ENCODE peak calls at places on chromosomes 5 and 9, in eight cellular contexts. C is transverse colon, G is neural progenitor cell, W is heart left ventricle, E is left lung, I is GM06990, U is astrocyte of the spinal cord, N is fibroblast of the aortic adventitia. T is an unnamed sample.

GRCh38 chr9:119322137-119322695 is 47.0 kb downstream of the BRINP1 start:
- DNase-seq in C (no peak), G (no peak), W (peak), E (peak), I (no peak), U (no peak), N (no peak), T (no peak)

GRCh38 chr9:84670801-84671153 is 1.2 kb downstream of the NTRK2 start:
- DNase-seq in C (no peak), G (no peak), W (no peak), E (no peak), I (no peak), U (no peak), N (no peak), T (no peak)

GRCh38 chr5:34043099-34043876 is at the start of gene C1QTNF3:
- DNase-seq in C (no peak), G (no peak), W (no peak), E (no peak), I (no peak), U (peak), N (peak), T (peak)

GRCh38 chr9:15722888-15723287 is 170.0 kb downstream of the CCDC171 start:
- DNase-seq in C (no peak), G (peak), W (no peak), E (no peak), I (no peak), U (peak), N (peak), T (no peak)

GRCh38 chr5:181167814-181168488 is 20.6 kb downstream of the OR2V2 start:
- DNase-seq in C (no peak), G (peak), W (no peak), E (no peak), I (peak), U (no peak), N (no peak), T (no peak)

GRCh38 chr9:19223724-19224123 is 6.8 kb upstream of the DENND4C start:
- DNase-seq in C (no peak), G (no peak), W (no peak), E (no peak), I (no peak), U (no peak), N (no peak), T (no peak)

GRCh38 chr5:157518963-157519362 is 56.6 kb downstream of the ADAM19 start:
- DNase-seq in C (no peak), G (no peak), W (no peak), E (no peak), I (no peak), U (no peak), N (no peak), T (no peak)

GRCh38 chr9:94865599-94866456 is 139.3 kb downstream of the AOPEP start:
- DNase-seq in C (no peak), G (peak), W (peak), E (no peak), I (no peak), U (peak), N (peak), T (peak)

GRCh38 chr9:72349911-72350310 is 15.1 kb downstream of the ZFAND5 start:
- DNase-seq in C (no peak), G (no peak), W (no peak), E (no peak), I (no peak), U (no peak), N (no peak), T (no peak)

GRCh38 chr9:5866276-5866675 is 24.4 kb upstream of the MLANA start:
- DNase-seq in C (no peak), G (no peak), W (no peak), E (no peak), I (no peak), U (no peak), N (no peak), T (no peak)
- TF ChIP-seq CTCF in C (no peak), G (no peak), W (no peak), E (no peak), I (no peak), U (no peak), N (no peak), T (no peak)

GRCh38 chr5:176809544-176810083 is 745 bp upstream of the UNC5A start:
- DNase-seq in C (no peak), G (peak), W (no peak), E (no peak), I (no peak), U (no peak), N (no peak), T (no peak)
- H3K4me3 ChIP-seq in C (peak), G (peak), W (peak), E (no peak), I (no peak), U (no peak), N (no peak), T (no peak)

DNA sequence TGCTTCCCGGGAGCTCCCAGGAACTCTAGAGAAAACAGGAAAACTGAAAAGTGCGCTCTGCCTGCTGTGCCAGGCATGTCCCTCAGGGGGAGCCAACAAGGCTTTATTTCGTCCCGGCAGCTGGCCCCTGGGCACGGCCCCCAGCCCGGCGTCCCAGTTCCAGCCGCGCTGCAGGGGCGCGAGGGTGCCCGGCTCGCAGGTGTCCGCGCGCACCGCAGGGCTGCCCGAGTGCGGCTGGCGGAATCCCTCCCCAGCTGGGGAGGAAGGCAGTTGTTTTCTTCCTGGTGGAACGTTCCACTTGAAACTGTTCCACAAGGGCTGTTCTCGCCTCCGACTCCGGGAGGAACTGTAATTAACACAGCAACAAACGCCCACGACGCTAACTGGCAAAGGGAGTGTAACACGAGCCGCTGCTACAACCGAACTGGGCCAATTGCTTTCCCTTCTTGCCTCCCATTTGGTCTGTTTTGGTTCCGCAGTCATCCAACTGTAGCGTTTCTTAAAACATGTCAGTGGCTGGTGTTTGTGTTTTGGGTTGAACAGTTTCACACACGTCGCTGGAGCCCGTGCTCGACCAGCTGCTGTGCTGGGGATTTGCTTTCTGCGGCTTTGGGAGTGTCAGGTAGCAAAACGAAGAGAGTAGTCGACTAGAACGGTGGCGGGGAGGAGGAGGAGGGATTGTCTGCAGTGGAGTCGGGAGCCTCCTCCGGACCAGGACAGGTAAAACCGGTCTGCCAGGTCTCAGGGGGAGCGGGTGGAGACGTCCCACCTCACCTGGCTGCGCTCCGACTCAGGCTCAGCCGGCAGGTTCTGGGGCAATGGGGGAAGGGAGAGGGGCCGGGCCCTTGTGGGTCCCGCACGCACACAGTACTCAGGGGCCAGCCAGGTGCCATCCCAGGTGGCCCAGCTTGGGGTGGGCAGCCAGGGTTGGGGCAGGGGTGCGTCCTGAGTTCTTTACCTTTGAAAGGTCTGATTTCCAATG is 131.6 kb upstream of the NIPBL start:
- DNase-seq in C (peak), G (peak), W (peak), E (peak), I (peak), U (peak), N (peak), T (peak)
- TF ChIP-seq CTCF in C (peak), G (peak), W (peak), E (peak), I (peak), U (peak), N (peak), T (peak)

GRCh38 chr9:97854696-97855485 is 1.9 kb downstream of the FOXE1 start:
- DNase-seq in C (no peak), G (no peak), W (no peak), E (no peak), I (no peak), U (no peak), N (no peak), T (no peak)
- H3K4me3 ChIP-seq in C (no peak), G (no peak), W (no peak), E (no peak), I (no peak), U (no peak), N (no peak), T (no peak)

DNA sequence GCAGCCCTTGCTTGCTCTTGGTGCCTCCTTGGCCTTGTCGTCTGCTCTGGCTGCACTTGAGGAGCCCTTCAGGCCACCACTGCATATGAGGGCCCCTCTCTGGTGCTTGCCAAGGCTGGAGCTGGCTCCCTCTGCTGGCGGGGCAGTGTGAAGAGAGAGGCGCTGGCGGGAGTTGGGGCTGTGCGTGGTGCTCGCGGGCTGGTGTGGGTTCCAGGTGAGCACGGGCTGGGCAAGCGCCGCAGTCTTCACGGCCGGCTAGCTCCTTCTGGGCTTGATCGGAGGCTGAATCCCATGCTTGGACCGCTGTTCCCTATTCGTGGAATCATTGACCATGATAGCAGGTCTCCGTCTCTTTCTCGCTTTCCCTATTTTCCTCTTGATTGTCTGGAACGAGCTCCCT is 56.5 kb downstream of the XRCC4 start:
- DNase-seq in C (no peak), G (no peak), W (no peak), E (no peak), I (peak), U (no peak), N (no peak), T (no peak)
- TF ChIP-seq CTCF in C (no peak), G (no peak), W (no peak), E (no peak), I (no peak), U (no peak), N (no peak), T (no peak)

GRCh38 chr9:130327070-130327780 is 61.7 kb downstream of the HMCN2 start:
- DNase-seq in C (no peak), G (peak), W (no peak), E (no peak), I (no peak), U (no peak), N (no peak), T (no peak)

GRCh38 chr9:130330202-130330601 is 64.6 kb downstream of the HMCN2 start:
- DNase-seq in C (no peak), G (no peak), W (no peak), E (no peak), I (no peak), U (no peak), N (no peak), T (no peak)

GRCh38 chr9:130329061-130329460 is 63.5 kb downstream of the HMCN2 start:
- DNase-seq in C (no peak), G (no peak), W (no peak), E (no peak), I (no peak), U (no peak), N (no peak), T (no peak)

GRCh38 chr9:130327781-130328348 is 62.3 kb downstream of the HMCN2 start:
- DNase-seq in C (peak), G (no peak), W (peak), E (no peak), I (no peak), U (no peak), N (no peak), T (peak)

GRCh38 chr9:130328349-130328801 is 62.8 kb downstream of the HMCN2 start:
- DNase-seq in C (peak), G (no peak), W (no peak), E (no peak), I (no peak), U (no peak), N (peak), T (peak)
- H3K4me3 ChIP-seq in C (peak), G (no peak), W (no peak), E (no peak), I (no peak), U (no peak), N (no peak), T (no peak)

DNA sequence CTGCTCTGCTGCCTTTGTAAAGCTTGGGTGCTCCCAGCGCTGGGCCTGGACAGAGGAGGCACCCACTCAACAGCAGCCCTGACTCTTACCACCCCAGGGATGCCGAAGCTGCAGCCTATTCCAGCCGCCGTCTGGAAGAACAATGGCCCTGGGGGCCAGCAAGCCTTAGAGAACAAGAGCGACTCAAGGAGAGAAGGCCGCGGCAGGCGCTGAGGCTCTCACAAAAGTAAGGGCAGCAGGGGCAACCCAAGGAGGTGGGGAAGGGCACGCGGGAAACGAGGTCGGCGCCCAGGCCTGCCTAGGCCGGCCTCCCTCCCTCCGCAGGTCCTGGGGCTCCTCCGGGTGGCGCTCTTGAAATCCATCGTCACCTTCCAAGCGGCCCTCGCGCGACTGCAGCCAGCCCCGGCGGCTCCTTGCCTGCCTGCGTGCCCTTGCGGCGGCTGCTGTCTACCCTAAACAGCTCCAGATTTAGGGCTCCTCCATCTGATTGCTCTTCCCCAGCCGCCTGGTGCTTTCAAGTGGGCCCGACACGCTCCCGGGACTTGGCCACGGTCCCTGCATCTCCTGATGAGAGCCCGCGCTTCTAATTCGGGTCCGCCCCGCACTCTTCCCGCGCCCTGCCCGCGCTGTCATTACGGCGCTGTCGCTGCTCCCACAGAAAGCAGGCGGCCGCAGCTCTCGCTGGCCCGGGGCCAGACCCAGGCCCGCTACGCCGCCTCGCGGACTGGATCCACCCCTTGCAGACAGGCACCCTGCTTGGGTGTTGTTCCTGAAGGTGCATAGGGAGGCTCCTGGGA is 213.3 kb downstream of the SEMA6A start:
- DNase-seq in C (peak), G (peak), W (peak), E (no peak), I (no peak), U (peak), N (no peak), T (peak)
- TF ChIP-seq CTCF in C (no peak), G (peak), W (peak), E (no peak), I (no peak), U (peak), N (no peak), T (no peak)

GRCh38 chr5:173327084-173327947 is 898 bp downstream of the STC2 start:
- DNase-seq in C (no peak), G (peak), W (no peak), E (no peak), I (peak), U (peak), N (peak), T (peak)
- H3K4me3 ChIP-seq in C (peak), G (peak), W (peak), E (peak), I (peak), U (peak), N (peak), T (peak)

GRCh38 chr9:91341258-91341746 is 20.4 kb downstream of the AUH start:
- DNase-seq in C (no peak), G (no peak), W (no peak), E (no peak), I (no peak), U (no peak), N (no peak), T (no peak)
- TF ChIP-seq CTCF in C (no peak), G (no peak), W (no peak), E (no peak), I (peak), U (no peak), N (no peak), T (no peak)

T was measured in AG10803.